ENCODE peak calls at places on chromosomes 4 and X, in six cellular contexts. E is tibial artery, O is mesendoderm, F is psoas muscle, N is SK-N-SH, J is K562. K is an unnamed sample.
A peak's percentile ranks its signal among the peaks of the same experiment; 100 is the strongest.

GRCh38 chrX:39299615-39300014 is 498.4 kb downstream of the MID1IP1 start:
- DNase-seq in J (no peak), N (no peak), F (no peak), O (no peak), E (no peak), K (no peak)

GRCh38 chr4:101155368-101155767 is 192.0 kb downstream of the PPP3CA start:
- DNase-seq in E (no peak), F (no peak), N (no peak), J (no peak), O (peak; percentile 78), K (no peak)

GRCh38 chrX:103215768-103216085 is 819 bp downstream of the BEX4 start:
- DNase-seq in F (no peak), O (no peak), J (no peak), E (no peak), N (peak; percentile 80), K (no peak)

GRCh38 chr4:40576651-40577480 is 52.8 kb downstream of the RBM47 start:
- DNase-seq in N (no peak), F (peak; percentile 79), O (peak; percentile 92), J (no peak), E (peak; percentile 86), K (peak; percentile 82)

GRCh38 chrX:17788439-17788838 is 51.1 kb downstream of the SCML1 start:
- DNase-seq in N (peak; percentile 80), O (peak; percentile 59), E (no peak), J (peak; percentile 73), F (no peak), K (peak; percentile 12)

GRCh38 chrX:9339603-9340569 is 125.0 kb upstream of the TBL1X start:
- DNase-seq in J (no peak), O (no peak), N (no peak), E (peak; percentile 68), F (peak; percentile 64), K (peak; percentile 86)

GRCh38 chrX:79366888-79367749 is at the start of gene ITM2A:
- DNase-seq in F (peak; percentile 67), N (peak; percentile 3), E (peak; percentile 61), O (peak; percentile 79), J (peak; percentile 47), K (peak; percentile 51)

GRCh38 chr4:48578132-48578964 is 88.3 kb downstream of the ZAR1 start:
- DNase-seq in J (peak; percentile 58), E (no peak), N (peak; percentile 59), F (no peak), O (peak; percentile 78), K (peak; percentile 47)

GRCh38 chrX:65551086-65551485 is 16.5 kb upstream of the LAS1L start:
- DNase-seq in F (no peak), J (no peak), N (no peak), O (no peak), E (no peak), K (no peak)

GRCh38 chrX:100995469-100995868 is 26.0 kb downstream of the ARL13A start:
- DNase-seq in F (no peak), E (no peak), N (no peak), O (no peak), J (no peak), K (no peak)

GRCh38 chr4:158443731-158444130 is 78.0 kb upstream of the RXFP1 start:
- DNase-seq in F (no peak), N (no peak), E (no peak), O (no peak), J (no peak), K (no peak)

GRCh38 chr4:8195841-8196460 is 3.1 kb upstream of the SH3TC1 start:
- DNase-seq in E (no peak), F (no peak), N (no peak), O (no peak), J (no peak), K (no peak)

GRCh38 chrX:153984351-153985178 is 12.0 kb downstream of the TMEM187 start:
- DNase-seq in N (no peak), F (no peak), O (no peak), E (no peak), J (peak; percentile 55), K (no peak)

GRCh38 chr4:26746742-26747351 is 113.8 kb upstream of the STIM2 start:
- DNase-seq in O (no peak), N (no peak), J (no peak), E (no peak), F (no peak), K (peak; percentile 52)

GRCh38 chr4:134337584-134337983 is 136.0 kb upstream of the PABPC4L start:
- DNase-seq in F (no peak), N (no peak), E (no peak), J (no peak), O (no peak), K (no peak)

GRCh38 chr4:112836895-112837294 is 200.0 kb downstream of the LARP7 start:
- DNase-seq in O (no peak), N (no peak), F (no peak), E (no peak), J (no peak), K (no peak)

GRCh38 chrX:44913656-44914531 is 40.9 kb downstream of the KDM6A start:
- DNase-seq in J (no peak), N (no peak), O (no peak), F (no peak), E (no peak), K (no peak)

GRCh38 chr4:138300616-138301015 is 58.5 kb upstream of the SLC7A11 start:
- DNase-seq in F (no peak), E (no peak), O (no peak), N (no peak), J (no peak), K (no peak)

GRCh38 chrX:81390244-81390643 is 188.3 kb downstream of the SH3BGRL start:
- DNase-seq in N (no peak), F (no peak), E (no peak), J (no peak), O (peak; percentile 11), K (peak; percentile 73)

GRCh38 chr4:8319731-8320385 is 50.3 kb downstream of the HTRA3 start:
- DNase-seq in N (no peak), E (peak; percentile 61), O (no peak), J (no peak), F (peak; percentile 86), K (no peak)

GRCh38 chr4:127304356-127304755 is 328.4 kb upstream of the INTU start:
- DNase-seq in N (no peak), E (no peak), O (no peak), F (no peak), J (no peak), K (no peak)

GRCh38 chr4:83089759-83090158 is 24.8 kb downstream of the PLAC8 start:
- DNase-seq in N (no peak), E (no peak), O (no peak), F (no peak), J (no peak), K (no peak)

GRCh38 chr4:125762537-125762936 is 447.8 kb downstream of the FAT4 start:
- DNase-seq in E (no peak), O (peak; percentile 25), F (no peak), N (no peak), J (no peak), K (no peak)

GRCh38 chr4:98572697-98573096 is 85.7 kb downstream of the TSPAN5 start:
- DNase-seq in N (no peak), J (no peak), F (no peak), E (no peak), O (no peak), K (no peak)

GRCh38 chrX:71541546-71542022 is 8.7 kb downstream of the OGT start:
- DNase-seq in O (no peak), E (no peak), F (no peak), J (no peak), N (no peak), K (no peak)

GRCh38 chrX:71542825-71543224 is 9.9 kb downstream of the OGT start:
- DNase-seq in E (no peak), F (no peak), J (no peak), O (no peak), N (no peak), K (no peak)

GRCh38 chrX:71540801-71541545 is 8.1 kb downstream of the OGT start:
- DNase-seq in E (no peak), N (no peak), O (peak; percentile 24), J (no peak), F (no peak), K (no peak)

GRCh38 chrX:71543316-71543715 is 10.4 kb downstream of the OGT start:
- DNase-seq in J (no peak), O (no peak), E (no peak), N (no peak), F (no peak), K (no peak)

DNA sequence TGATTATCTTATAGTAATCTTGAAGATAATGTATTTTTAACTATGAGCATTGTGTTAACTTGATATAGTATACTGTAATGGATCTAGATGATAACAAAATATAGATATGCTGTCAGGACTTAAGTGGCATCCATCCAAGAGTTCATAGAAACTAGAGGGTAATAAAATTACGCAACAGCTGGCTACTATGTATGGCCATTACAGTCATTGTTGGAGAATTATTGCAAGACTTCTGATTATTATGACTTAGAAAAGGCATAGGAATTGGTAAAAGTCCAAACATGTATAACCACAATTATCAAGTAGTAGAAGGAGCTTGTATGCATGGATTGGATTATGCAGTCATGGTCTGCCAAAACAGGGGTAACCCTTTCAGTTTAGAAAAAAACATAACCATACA is 9.5 kb downstream of the OGT start:
- DNase-seq in F (no peak), N (no peak), O (no peak), E (no peak), J (no peak), K (no peak)
- H3K36me3 ChIP-seq in F (no peaks in the 10 kb centered on the region), N (peaks cover 31% of the 10 kb centered on the region), O (peaks cover 2% of the 10 kb centered on the region), E (peaks cover 12% of the 10 kb centered on the region), J (peaks cover 96% of the 10 kb centered on the region), K (peaks cover 4% of the 10 kb centered on the region)

DNA sequence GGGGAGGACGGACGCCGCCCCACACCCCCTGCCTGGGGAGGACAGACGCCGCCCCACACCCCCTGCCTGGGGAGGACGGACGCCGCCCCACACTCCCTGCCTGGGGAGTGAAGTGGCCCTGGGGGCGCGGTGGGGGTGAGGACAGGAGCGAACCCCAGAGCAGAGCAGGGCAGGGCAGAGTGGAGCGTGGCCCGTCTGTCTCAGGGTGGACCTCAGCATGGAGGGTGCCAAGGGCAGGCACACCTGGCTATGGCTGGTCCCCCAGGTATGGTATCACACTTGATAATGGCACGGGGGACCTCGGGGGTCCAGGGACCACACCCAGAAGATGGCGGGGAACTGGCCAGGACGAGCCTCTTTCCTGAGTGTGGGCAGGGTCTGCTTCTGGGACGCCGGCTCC is 9.6 kb downstream of the LRPAP1 start:
- DNase-seq in F (peak; percentile 42), J (no peak), E (peak; percentile 62), O (no peak), N (no peak), K (no peak)
- H3K36me3 ChIP-seq in F (no peaks in the 10 kb centered on the region), J (peaks cover 71% of the 10 kb centered on the region), E (peaks cover 99% of the 10 kb centered on the region), O (peaks cover 6% of the 10 kb centered on the region), N (no peaks in the 10 kb centered on the region), K (no peaks in the 10 kb centered on the region)

GRCh38 chr4:128854433-128854832 is 44.9 kb downstream of the JADE1 start:
- DNase-seq in J (no peak), N (no peak), O (no peak), E (no peak), F (no peak), K (peak; percentile 59)
- H3K36me3 ChIP-seq in J (peaks cover 99% of the 10 kb centered on the region), N (peaks cover 51% of the 10 kb centered on the region), O (peaks cover 20% of the 10 kb centered on the region), E (peaks cover 100% of the 10 kb centered on the region), F (peaks cover 6% of the 10 kb centered on the region), K (peaks cover 31% of the 10 kb centered on the region)

DNA sequence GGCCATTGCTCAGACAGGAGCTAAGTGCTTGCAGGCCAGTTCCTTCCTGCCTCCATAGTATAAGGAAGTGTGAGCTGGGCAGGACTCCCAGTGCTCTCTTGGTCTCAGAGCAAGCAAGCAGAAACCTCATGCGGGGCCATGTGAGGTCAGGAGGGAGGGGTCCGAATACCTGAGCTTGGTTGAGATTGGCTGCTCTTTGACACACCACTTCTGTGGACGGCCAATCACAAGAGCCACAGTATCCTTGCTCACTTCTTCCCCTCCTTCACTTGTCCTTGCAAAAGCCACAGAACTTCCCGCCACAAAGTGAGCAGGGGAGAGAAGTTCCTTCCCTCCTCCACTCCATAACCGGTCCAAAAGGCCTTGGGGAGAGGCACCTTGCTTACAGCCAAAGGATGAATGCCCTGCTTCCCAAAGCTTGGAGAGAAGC is 56.7 kb downstream of the PRPS1 start:
- DNase-seq in O (peak; percentile 80), N (no peak), F (peak; percentile 85), E (peak; percentile 86), J (peak; percentile 69), K (peak; percentile 30)
- H3K36me3 ChIP-seq in O (no peaks in the 10 kb centered on the region), N (no peaks in the 10 kb centered on the region), F (no peaks in the 10 kb centered on the region), E (no peaks in the 10 kb centered on the region), J (no peaks in the 10 kb centered on the region), K (no peaks in the 10 kb centered on the region)

K was measured in MM.1S.